ENCODE peak calls at places on chromosomes 2 and 18, in nine cellular contexts. One of them, this sample, is unnamed.

GRCh38 chr18:74489631-74490030 is 6.5 kb upstream of the CNDP2 start:
- DNase-seq in MG63: no peak
- DNase-seq in brain microvascular endothelial cell: peak
- DNase-seq in heart right ventricle: no peak
- DNase-seq in NB4: no peak
- DNase-seq in LNCaP clone FGC: no peak
- DNase-seq in lung: no peak
- DNase-seq in tibial nerve: no peak
- DNase-seq in Caco-2: no peak
- DNase-seq in this sample: peak

GRCh38 chr2:98730053-98730850 is 680 bp downstream of the MGAT4A start:
- DNase-seq in MG63: no peak
- DNase-seq in brain microvascular endothelial cell: no peak
- DNase-seq in heart right ventricle: peak
- DNase-seq in NB4: peak
- DNase-seq in LNCaP clone FGC: no peak
- DNase-seq in lung: peak
- DNase-seq in tibial nerve: peak
- DNase-seq in Caco-2: peak
- DNase-seq in this sample: no peak

GRCh38 chr2:118881490-118882129 is 34.2 kb upstream of the EN1 start:
- DNase-seq in MG63: peak
- DNase-seq in brain microvascular endothelial cell: peak
- DNase-seq in heart right ventricle: no peak
- DNase-seq in NB4: peak
- DNase-seq in LNCaP clone FGC: peak
- DNase-seq in lung: peak
- DNase-seq in tibial nerve: peak
- DNase-seq in Caco-2: peak
- DNase-seq in this sample: no peak

GRCh38 chr2:28148000-28148399 is 244.7 kb upstream of the FOSL2 start:
- DNase-seq in MG63: no peak
- DNase-seq in brain microvascular endothelial cell: no peak
- DNase-seq in heart right ventricle: no peak
- DNase-seq in NB4: no peak
- DNase-seq in LNCaP clone FGC: no peak
- DNase-seq in lung: no peak
- DNase-seq in tibial nerve: no peak
- DNase-seq in Caco-2: no peak
- DNase-seq in this sample: no peak

GRCh38 chr18:49764032-49764431 is 49.3 kb downstream of the ACAA2 start:
- DNase-seq in MG63: peak
- DNase-seq in brain microvascular endothelial cell: peak
- DNase-seq in heart right ventricle: no peak
- DNase-seq in NB4: no peak
- DNase-seq in LNCaP clone FGC: no peak
- DNase-seq in lung: no peak
- DNase-seq in tibial nerve: no peak
- DNase-seq in Caco-2: no peak
- DNase-seq in this sample: peak

GRCh38 chr18:40904295-40904694 is 1050.7 kb upstream of the PIK3C3 start:
- DNase-seq in MG63: no peak
- DNase-seq in brain microvascular endothelial cell: no peak
- DNase-seq in heart right ventricle: no peak
- DNase-seq in NB4: no peak
- DNase-seq in LNCaP clone FGC: no peak
- DNase-seq in lung: no peak
- DNase-seq in tibial nerve: no peak
- DNase-seq in Caco-2: no peak
- DNase-seq in this sample: no peak

GRCh38 chr2:10477443-10478297 is 29.5 kb upstream of the ODC1 start:
- DNase-seq in MG63: no peak
- DNase-seq in brain microvascular endothelial cell: no peak
- DNase-seq in heart right ventricle: no peak
- DNase-seq in NB4: peak
- DNase-seq in LNCaP clone FGC: no peak
- DNase-seq in lung: no peak
- DNase-seq in tibial nerve: no peak
- DNase-seq in Caco-2: no peak
- DNase-seq in this sample: no peak

GRCh38 chr18:55136864-55137263 is 177.6 kb upstream of the CCDC68 start:
- DNase-seq in MG63: no peak
- DNase-seq in brain microvascular endothelial cell: peak
- DNase-seq in heart right ventricle: no peak
- DNase-seq in NB4: no peak
- DNase-seq in LNCaP clone FGC: no peak
- DNase-seq in lung: no peak
- DNase-seq in tibial nerve: no peak
- DNase-seq in Caco-2: no peak
- DNase-seq in this sample: no peak

GRCh38 chr2:111905990-111906735 is 7.8 kb downstream of the MERTK start:
- DNase-seq in MG63: no peak
- DNase-seq in brain microvascular endothelial cell: no peak
- DNase-seq in heart right ventricle: no peak
- DNase-seq in NB4: peak
- DNase-seq in LNCaP clone FGC: peak
- DNase-seq in lung: no peak
- DNase-seq in tibial nerve: no peak
- DNase-seq in Caco-2: no peak
- DNase-seq in this sample: no peak

GRCh38 chr2:61288070-61288841 is 126.3 kb downstream of the C2orf74 start:
- DNase-seq in MG63: no peak
- DNase-seq in brain microvascular endothelial cell: no peak
- DNase-seq in heart right ventricle: no peak
- DNase-seq in NB4: peak
- DNase-seq in LNCaP clone FGC: no peak
- DNase-seq in lung: no peak
- DNase-seq in tibial nerve: no peak
- DNase-seq in Caco-2: no peak
- DNase-seq in this sample: peak

GRCh38 chr2:192099742-192100141 is 95.0 kb downstream of the TMEFF2 start:
- DNase-seq in MG63: no peak
- DNase-seq in brain microvascular endothelial cell: no peak
- DNase-seq in heart right ventricle: no peak
- DNase-seq in NB4: no peak
- DNase-seq in LNCaP clone FGC: no peak
- DNase-seq in lung: no peak
- DNase-seq in tibial nerve: no peak
- DNase-seq in Caco-2: no peak
- DNase-seq in this sample: no peak

GRCh38 chr18:37535968-37536367 is 29.6 kb downstream of the CELF4 start:
- DNase-seq in MG63: no peak
- DNase-seq in brain microvascular endothelial cell: no peak
- DNase-seq in heart right ventricle: peak
- DNase-seq in NB4: no peak
- DNase-seq in LNCaP clone FGC: no peak
- DNase-seq in lung: no peak
- DNase-seq in tibial nerve: no peak
- DNase-seq in Caco-2: no peak
- DNase-seq in this sample: no peak

GRCh38 chr2:208807756-208808155 is 401.2 kb downstream of the PTH2R start:
- DNase-seq in MG63: no peak
- DNase-seq in brain microvascular endothelial cell: no peak
- DNase-seq in heart right ventricle: no peak
- DNase-seq in NB4: no peak
- DNase-seq in LNCaP clone FGC: no peak
- DNase-seq in lung: no peak
- DNase-seq in tibial nerve: no peak
- DNase-seq in Caco-2: no peak
- DNase-seq in this sample: no peak

GRCh38 chr2:11753886-11754704 is 7.7 kb downstream of the LPIN1 start:
- DNase-seq in MG63: peak
- DNase-seq in brain microvascular endothelial cell: peak
- DNase-seq in heart right ventricle: peak
- DNase-seq in NB4: peak
- DNase-seq in LNCaP clone FGC: no peak
- DNase-seq in lung: no peak
- DNase-seq in tibial nerve: no peak
- DNase-seq in Caco-2: no peak
- DNase-seq in this sample: no peak

GRCh38 chr2:81073412-81073811 is 768.9 kb upstream of the LRRTM1 start:
- DNase-seq in MG63: no peak
- DNase-seq in brain microvascular endothelial cell: no peak
- DNase-seq in heart right ventricle: no peak
- DNase-seq in NB4: no peak
- DNase-seq in LNCaP clone FGC: no peak
- DNase-seq in lung: no peak
- DNase-seq in tibial nerve: no peak
- DNase-seq in Caco-2: no peak
- DNase-seq in this sample: no peak

DNA sequence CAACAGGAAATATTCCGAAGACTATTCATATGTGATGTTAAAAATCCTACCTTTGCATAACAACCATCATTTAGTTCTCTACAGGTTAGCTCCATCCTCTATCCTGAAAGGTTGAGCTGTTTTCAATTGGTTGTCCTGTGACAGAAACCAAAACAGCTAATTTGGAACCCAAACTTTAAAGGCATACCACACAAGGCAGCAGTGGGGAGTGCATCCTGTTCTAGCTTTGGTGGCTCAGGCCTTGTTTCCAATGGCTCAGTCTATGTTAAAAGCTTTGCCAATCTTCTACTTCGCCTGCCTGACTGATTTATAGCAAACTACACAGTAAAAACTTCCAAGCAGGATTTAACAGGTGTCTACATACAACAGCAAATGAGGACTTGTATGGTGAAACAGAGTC is 3.2 kb downstream of the CD226 start:
- DNase-seq in MG63: no peak
- DNase-seq in brain microvascular endothelial cell: no peak
- DNase-seq in heart right ventricle: no peak
- DNase-seq in NB4: no peak
- DNase-seq in LNCaP clone FGC: no peak
- DNase-seq in lung: no peak
- DNase-seq in tibial nerve: no peak
- DNase-seq in Caco-2: no peak
- DNase-seq in this sample: no peak
- H3K4me3 ChIP-seq in MG63: no peak
- H3K4me3 ChIP-seq in brain microvascular endothelial cell: no peak
- H3K4me3 ChIP-seq in heart right ventricle: no peak
- H3K4me3 ChIP-seq in NB4: no peak
- H3K4me3 ChIP-seq in LNCaP clone FGC: no peak
- H3K4me3 ChIP-seq in lung: no peak
- H3K4me3 ChIP-seq in tibial nerve: no peak
- H3K4me3 ChIP-seq in Caco-2: no peak
- H3K4me3 ChIP-seq in this sample: no peak

GRCh38 chr2:26245231-26245732 is 543 bp downstream of the HADHB start:
- DNase-seq in MG63: peak
- DNase-seq in brain microvascular endothelial cell: peak
- DNase-seq in heart right ventricle: no peak
- DNase-seq in NB4: no peak
- DNase-seq in LNCaP clone FGC: no peak
- DNase-seq in lung: peak
- DNase-seq in tibial nerve: peak
- DNase-seq in Caco-2: peak
- DNase-seq in this sample: no peak
- H3K4me3 ChIP-seq in MG63: peak
- H3K4me3 ChIP-seq in brain microvascular endothelial cell: peak
- H3K4me3 ChIP-seq in heart right ventricle: peak
- H3K4me3 ChIP-seq in NB4: peak
- H3K4me3 ChIP-seq in LNCaP clone FGC: peak
- H3K4me3 ChIP-seq in lung: peak
- H3K4me3 ChIP-seq in tibial nerve: peak
- H3K4me3 ChIP-seq in Caco-2: peak
- H3K4me3 ChIP-seq in this sample: peak

GRCh38 chr2:109239720-109240119 is 110.7 kb downstream of the SH3RF3 start:
- DNase-seq in MG63: peak
- DNase-seq in brain microvascular endothelial cell: peak
- DNase-seq in heart right ventricle: no peak
- DNase-seq in NB4: peak
- DNase-seq in LNCaP clone FGC: no peak
- DNase-seq in lung: no peak
- DNase-seq in tibial nerve: no peak
- DNase-seq in Caco-2: no peak
- DNase-seq in this sample: peak

GRCh38 chr2:109236147-109236546 is 107.1 kb downstream of the SH3RF3 start:
- DNase-seq in MG63: no peak
- DNase-seq in brain microvascular endothelial cell: no peak
- DNase-seq in heart right ventricle: no peak
- DNase-seq in NB4: no peak
- DNase-seq in LNCaP clone FGC: no peak
- DNase-seq in lung: no peak
- DNase-seq in tibial nerve: no peak
- DNase-seq in Caco-2: no peak
- DNase-seq in this sample: no peak

GRCh38 chr2:109234355-109234754 is 105.3 kb downstream of the SH3RF3 start:
- DNase-seq in MG63: no peak
- DNase-seq in brain microvascular endothelial cell: no peak
- DNase-seq in heart right ventricle: no peak
- DNase-seq in NB4: no peak
- DNase-seq in LNCaP clone FGC: no peak
- DNase-seq in lung: no peak
- DNase-seq in tibial nerve: no peak
- DNase-seq in Caco-2: no peak
- DNase-seq in this sample: no peak

GRCh38 chr2:109238580-109238979 is 109.6 kb downstream of the SH3RF3 start:
- DNase-seq in MG63: no peak
- DNase-seq in brain microvascular endothelial cell: peak
- DNase-seq in heart right ventricle: no peak
- DNase-seq in NB4: peak
- DNase-seq in LNCaP clone FGC: no peak
- DNase-seq in lung: peak
- DNase-seq in tibial nerve: peak
- DNase-seq in Caco-2: no peak
- DNase-seq in this sample: peak

GRCh38 chr2:109237792-109238191 is 108.8 kb downstream of the SH3RF3 start:
- DNase-seq in MG63: no peak
- DNase-seq in brain microvascular endothelial cell: no peak
- DNase-seq in heart right ventricle: no peak
- DNase-seq in NB4: no peak
- DNase-seq in LNCaP clone FGC: no peak
- DNase-seq in lung: no peak
- DNase-seq in tibial nerve: no peak
- DNase-seq in Caco-2: no peak
- DNase-seq in this sample: no peak
- H3K4me3 ChIP-seq in MG63: no peak
- H3K4me3 ChIP-seq in brain microvascular endothelial cell: no peak
- H3K4me3 ChIP-seq in heart right ventricle: no peak
- H3K4me3 ChIP-seq in NB4: peak
- H3K4me3 ChIP-seq in LNCaP clone FGC: no peak
- H3K4me3 ChIP-seq in lung: no peak
- H3K4me3 ChIP-seq in tibial nerve: no peak
- H3K4me3 ChIP-seq in Caco-2: no peak
- H3K4me3 ChIP-seq in this sample: no peak

GRCh38 chr2:42100696-42101585 is 53.1 kb downstream of the PKDCC start:
- DNase-seq in MG63: peak
- DNase-seq in brain microvascular endothelial cell: peak
- DNase-seq in heart right ventricle: peak
- DNase-seq in NB4: peak
- DNase-seq in LNCaP clone FGC: no peak
- DNase-seq in lung: peak
- DNase-seq in tibial nerve: no peak
- DNase-seq in Caco-2: no peak
- DNase-seq in this sample: no peak
- H3K4me3 ChIP-seq in MG63: no peak
- H3K4me3 ChIP-seq in brain microvascular endothelial cell: peak
- H3K4me3 ChIP-seq in heart right ventricle: peak
- H3K4me3 ChIP-seq in NB4: no peak
- H3K4me3 ChIP-seq in LNCaP clone FGC: no peak
- H3K4me3 ChIP-seq in lung: peak
- H3K4me3 ChIP-seq in tibial nerve: peak
- H3K4me3 ChIP-seq in Caco-2: no peak
- H3K4me3 ChIP-seq in this sample: no peak